ENCODE peak calls at places on chromosomes 11 and 22, in nine cellular contexts. One of them, this sample, is unnamed.

GRCh38 chr11:78646564-78647185 is 72.0 kb upstream of the NARS2 start:
- DNase-seq in tibial artery: no peak
- DNase-seq in cardiac fibroblast: peak
- DNase-seq in HCT116: peak
- DNase-seq in fibroblast of the aortic adventitia: peak
- DNase-seq in A673: peak
- DNase-seq in BJ: no peak
- DNase-seq in HFF-Myc: no peak
- DNase-seq in psoas muscle: no peak
- DNase-seq in this sample: no peak

GRCh38 chr11:134345237-134345550 is 13.4 kb downstream of the GLB1L2 start:
- DNase-seq in tibial artery: no peak
- DNase-seq in cardiac fibroblast: no peak
- DNase-seq in HCT116: no peak
- DNase-seq in fibroblast of the aortic adventitia: no peak
- DNase-seq in A673: no peak
- DNase-seq in BJ: no peak
- DNase-seq in HFF-Myc: no peak
- DNase-seq in psoas muscle: no peak
- DNase-seq in this sample: no peak

GRCh38 chr11:69434341-69434960 is 47.0 kb upstream of the LINC01488 start:
- DNase-seq in tibial artery: no peak
- DNase-seq in cardiac fibroblast: no peak
- DNase-seq in HCT116: no peak
- DNase-seq in fibroblast of the aortic adventitia: no peak
- DNase-seq in A673: no peak
- DNase-seq in BJ: no peak
- DNase-seq in HFF-Myc: no peak
- DNase-seq in psoas muscle: peak
- DNase-seq in this sample: no peak

GRCh38 chr22:41022470-41023298 is 69.7 kb upstream of the EP300 start:
- DNase-seq in tibial artery: peak
- DNase-seq in cardiac fibroblast: peak
- DNase-seq in HCT116: peak
- DNase-seq in fibroblast of the aortic adventitia: peak
- DNase-seq in A673: peak
- DNase-seq in BJ: no peak
- DNase-seq in HFF-Myc: no peak
- DNase-seq in psoas muscle: peak
- DNase-seq in this sample: peak

GRCh38 chr22:36194971-36195370 is 6.6 kb downstream of the APOL4 start:
- DNase-seq in tibial artery: peak
- DNase-seq in cardiac fibroblast: peak
- DNase-seq in HCT116: peak
- DNase-seq in fibroblast of the aortic adventitia: peak
- DNase-seq in A673: peak
- DNase-seq in BJ: no peak
- DNase-seq in HFF-Myc: no peak
- DNase-seq in psoas muscle: peak
- DNase-seq in this sample: peak

GRCh38 chr11:132177106-132177505 is 806.7 kb downstream of the NTM start:
- DNase-seq in tibial artery: no peak
- DNase-seq in cardiac fibroblast: peak
- DNase-seq in HCT116: no peak
- DNase-seq in fibroblast of the aortic adventitia: peak
- DNase-seq in A673: peak
- DNase-seq in BJ: peak
- DNase-seq in HFF-Myc: peak
- DNase-seq in psoas muscle: no peak
- DNase-seq in this sample: no peak

GRCh38 chr22:24156146-24156914 is 25.0 kb upstream of the SUSD2 start:
- DNase-seq in tibial artery: no peak
- DNase-seq in cardiac fibroblast: peak
- DNase-seq in HCT116: no peak
- DNase-seq in fibroblast of the aortic adventitia: peak
- DNase-seq in A673: peak
- DNase-seq in BJ: no peak
- DNase-seq in HFF-Myc: no peak
- DNase-seq in psoas muscle: peak
- DNase-seq in this sample: no peak

GRCh38 chr11:3747704-3748103 is 49.6 kb downstream of the NUP98 start:
- DNase-seq in tibial artery: no peak
- DNase-seq in cardiac fibroblast: peak
- DNase-seq in HCT116: no peak
- DNase-seq in fibroblast of the aortic adventitia: peak
- DNase-seq in A673: peak
- DNase-seq in BJ: peak
- DNase-seq in HFF-Myc: peak
- DNase-seq in psoas muscle: no peak
- DNase-seq in this sample: no peak

GRCh38 chr11:31967404-31967950 is 123.4 kb upstream of the RCN1 start:
- DNase-seq in tibial artery: no peak
- DNase-seq in cardiac fibroblast: no peak
- DNase-seq in HCT116: no peak
- DNase-seq in fibroblast of the aortic adventitia: no peak
- DNase-seq in A673: no peak
- DNase-seq in BJ: no peak
- DNase-seq in HFF-Myc: no peak
- DNase-seq in psoas muscle: no peak
- DNase-seq in this sample: no peak

GRCh38 chr22:31933816-31934482 is 10.4 kb upstream of the YWHAH start:
- DNase-seq in tibial artery: no peak
- DNase-seq in cardiac fibroblast: no peak
- DNase-seq in HCT116: no peak
- DNase-seq in fibroblast of the aortic adventitia: no peak
- DNase-seq in A673: no peak
- DNase-seq in BJ: no peak
- DNase-seq in HFF-Myc: no peak
- DNase-seq in psoas muscle: no peak
- DNase-seq in this sample: no peak

GRCh38 chr11:124612045-124612444 is 817 bp downstream of the PANX3 start:
- DNase-seq in tibial artery: no peak
- DNase-seq in cardiac fibroblast: no peak
- DNase-seq in HCT116: no peak
- DNase-seq in fibroblast of the aortic adventitia: no peak
- DNase-seq in A673: no peak
- DNase-seq in BJ: no peak
- DNase-seq in HFF-Myc: no peak
- DNase-seq in psoas muscle: no peak
- DNase-seq in this sample: no peak

GRCh38 chr22:39917776-39918493 is 17.1 kb downstream of the GRAP2 start:
- DNase-seq in tibial artery: no peak
- DNase-seq in cardiac fibroblast: peak
- DNase-seq in HCT116: no peak
- DNase-seq in fibroblast of the aortic adventitia: peak
- DNase-seq in A673: peak
- DNase-seq in BJ: no peak
- DNase-seq in HFF-Myc: no peak
- DNase-seq in psoas muscle: no peak
- DNase-seq in this sample: no peak

GRCh38 chr11:64447717-64448598 is 89.0 kb downstream of the RPS6KA4 start:
- DNase-seq in tibial artery: peak
- DNase-seq in cardiac fibroblast: peak
- DNase-seq in HCT116: no peak
- DNase-seq in fibroblast of the aortic adventitia: peak
- DNase-seq in A673: peak
- DNase-seq in BJ: no peak
- DNase-seq in HFF-Myc: no peak
- DNase-seq in psoas muscle: peak
- DNase-seq in this sample: no peak

DNA sequence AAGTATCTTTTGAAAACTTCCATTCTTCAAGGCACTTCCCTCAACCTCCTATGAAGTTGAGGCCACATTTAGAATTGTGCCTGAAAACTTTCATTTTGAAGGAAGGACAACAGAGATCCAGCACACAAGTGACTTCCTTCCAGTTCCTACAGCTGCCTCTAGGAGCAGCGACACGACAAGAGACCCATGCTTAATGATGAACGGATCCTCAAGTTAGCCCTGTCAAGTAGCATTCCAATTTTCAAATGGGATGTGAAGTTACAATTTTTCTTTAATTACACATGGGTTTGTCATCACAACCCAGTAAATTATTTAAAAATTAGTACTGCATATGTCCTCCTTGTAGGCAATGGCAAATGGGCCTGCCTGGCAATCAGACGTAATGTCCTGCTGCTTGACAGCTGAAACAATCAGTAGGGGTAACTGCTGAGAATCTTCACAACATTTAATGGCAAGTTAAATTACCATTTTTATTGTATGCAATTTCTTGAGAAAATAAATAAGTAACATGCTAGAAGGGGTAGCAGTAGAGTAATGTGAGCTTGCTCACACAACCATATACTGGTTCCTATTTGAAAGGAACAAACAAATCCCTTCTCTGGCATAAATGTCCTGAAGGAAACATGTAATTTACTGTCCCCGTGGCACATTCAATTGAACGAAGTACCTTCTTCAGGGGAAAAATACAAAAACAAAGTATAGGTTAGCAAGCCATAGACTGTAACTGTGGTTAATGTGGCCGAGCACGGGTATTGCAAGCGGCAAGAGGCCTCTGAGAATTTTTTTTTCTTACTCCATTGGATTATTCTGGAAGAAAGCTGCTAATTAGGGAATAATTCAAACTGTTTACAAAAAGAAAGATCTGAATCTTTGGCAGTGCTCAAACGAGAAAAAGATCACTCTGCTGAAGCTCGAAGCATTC is 288.3 kb downstream of the CADM1 start:
- DNase-seq in tibial artery: no peak
- DNase-seq in cardiac fibroblast: peak
- DNase-seq in HCT116: no peak
- DNase-seq in fibroblast of the aortic adventitia: no peak
- DNase-seq in A673: peak
- DNase-seq in BJ: no peak
- DNase-seq in HFF-Myc: no peak
- DNase-seq in psoas muscle: no peak
- DNase-seq in this sample: no peak
- TF ChIP-seq CTCF in tibial artery: no peak
- TF ChIP-seq CTCF in cardiac fibroblast: peak
- TF ChIP-seq CTCF in HCT116: no peak
- TF ChIP-seq CTCF in fibroblast of the aortic adventitia: no peak
- TF ChIP-seq CTCF in A673: peak
- TF ChIP-seq CTCF in BJ: peak
- TF ChIP-seq CTCF in HFF-Myc: peak
- TF ChIP-seq CTCF in psoas muscle: peak
- TF ChIP-seq CTCF in this sample: no peak

DNA sequence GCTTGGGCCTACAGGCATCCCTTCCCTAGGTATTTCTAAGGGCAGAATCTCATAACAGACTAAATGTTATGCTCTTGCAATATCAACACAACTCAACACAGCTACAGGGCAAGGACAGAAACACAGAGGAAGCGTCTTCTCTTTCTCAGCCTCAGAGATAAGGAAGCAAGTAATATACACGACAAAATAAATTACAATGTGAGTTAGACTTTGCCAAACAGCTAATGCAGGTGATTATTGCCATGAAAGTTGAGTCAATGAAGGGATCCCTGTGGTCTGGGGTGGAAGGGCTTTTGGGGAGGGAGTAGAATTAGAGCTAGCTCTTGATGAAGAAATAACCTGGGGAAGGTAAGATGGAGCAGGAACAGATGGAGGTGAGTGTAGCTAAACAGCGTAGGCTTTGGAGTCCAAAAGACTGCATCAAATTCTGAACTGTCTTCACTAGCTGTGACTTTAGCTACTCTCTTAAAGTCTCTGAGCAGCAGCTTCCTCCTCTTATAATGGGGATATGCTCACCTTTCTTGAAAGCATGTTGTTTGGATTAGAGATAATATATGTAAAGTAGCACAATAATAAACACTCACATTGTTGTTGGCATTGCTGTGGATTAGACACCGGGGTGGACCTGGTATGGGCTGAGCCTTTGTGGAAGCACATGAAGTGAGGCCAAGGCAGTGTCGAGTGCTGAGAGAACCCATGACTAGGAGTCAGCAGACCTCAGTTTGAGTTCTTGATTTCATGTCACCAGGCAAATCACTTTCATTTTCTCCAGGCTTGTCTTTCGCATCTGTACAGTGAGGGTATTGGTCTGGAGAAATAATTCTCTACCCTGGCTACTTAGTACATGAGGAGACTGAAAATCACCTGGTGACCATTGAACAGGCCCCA is 41.0 kb upstream of the AQP11 start:
- DNase-seq in tibial artery: no peak
- DNase-seq in cardiac fibroblast: no peak
- DNase-seq in HCT116: no peak
- DNase-seq in fibroblast of the aortic adventitia: no peak
- DNase-seq in A673: no peak
- DNase-seq in BJ: no peak
- DNase-seq in HFF-Myc: no peak
- DNase-seq in psoas muscle: no peak
- DNase-seq in this sample: no peak
- TF ChIP-seq CTCF in tibial artery: no peak
- TF ChIP-seq CTCF in cardiac fibroblast: no peak
- TF ChIP-seq CTCF in HCT116: no peak
- TF ChIP-seq CTCF in fibroblast of the aortic adventitia: no peak
- TF ChIP-seq CTCF in A673: no peak
- TF ChIP-seq CTCF in BJ: no peak
- TF ChIP-seq CTCF in HFF-Myc: no peak
- TF ChIP-seq CTCF in psoas muscle: no peak
- TF ChIP-seq CTCF in this sample: no peak

DNA sequence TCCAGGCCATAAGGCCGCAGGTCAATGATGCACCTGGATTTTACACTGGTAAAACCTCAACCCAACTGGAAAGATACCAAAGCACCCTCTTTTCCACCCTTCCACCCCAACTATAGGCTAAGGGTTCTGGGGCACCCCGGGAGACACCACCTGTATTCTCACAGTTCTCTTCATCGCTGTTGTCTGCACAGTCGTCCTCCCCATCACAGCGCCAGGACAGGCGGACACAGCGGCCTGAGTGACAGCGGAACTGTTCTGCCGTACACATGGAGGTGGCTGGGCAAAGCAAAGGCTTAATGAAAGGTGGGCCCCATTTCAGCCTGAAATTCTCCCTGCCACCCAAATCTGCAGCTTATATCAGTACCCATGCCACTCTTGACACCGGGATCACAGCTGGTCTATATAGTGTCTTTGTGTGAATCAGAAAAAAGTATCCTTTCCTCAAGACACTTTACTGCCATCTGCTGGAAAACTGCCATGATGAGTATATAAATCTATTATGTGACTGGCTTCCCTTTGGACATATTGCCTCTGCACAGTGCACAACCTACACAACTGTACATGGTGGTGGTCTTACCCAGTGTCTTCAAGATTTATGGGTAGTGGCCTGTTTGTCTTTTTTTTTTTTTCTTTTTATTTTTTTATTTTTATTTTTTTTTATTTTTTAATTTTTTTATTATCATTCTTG is 21.5 kb downstream of the LRP4 start:
- DNase-seq in tibial artery: no peak
- DNase-seq in cardiac fibroblast: peak
- DNase-seq in HCT116: peak
- DNase-seq in fibroblast of the aortic adventitia: no peak
- DNase-seq in A673: peak
- DNase-seq in BJ: no peak
- DNase-seq in HFF-Myc: no peak
- DNase-seq in psoas muscle: no peak
- DNase-seq in this sample: no peak
- TF ChIP-seq CTCF in tibial artery: no peak
- TF ChIP-seq CTCF in cardiac fibroblast: peak
- TF ChIP-seq CTCF in HCT116: peak
- TF ChIP-seq CTCF in fibroblast of the aortic adventitia: no peak
- TF ChIP-seq CTCF in A673: peak
- TF ChIP-seq CTCF in BJ: peak
- TF ChIP-seq CTCF in HFF-Myc: peak
- TF ChIP-seq CTCF in psoas muscle: no peak
- TF ChIP-seq CTCF in this sample: peak

GRCh38 chr11:25838918-25839611 is 492.9 kb upstream of the ANO3 start:
- DNase-seq in tibial artery: no peak
- DNase-seq in cardiac fibroblast: no peak
- DNase-seq in HCT116: no peak
- DNase-seq in fibroblast of the aortic adventitia: no peak
- DNase-seq in A673: no peak
- DNase-seq in BJ: no peak
- DNase-seq in HFF-Myc: no peak
- DNase-seq in psoas muscle: no peak
- DNase-seq in this sample: no peak
- TF ChIP-seq CTCF in tibial artery: no peak
- TF ChIP-seq CTCF in cardiac fibroblast: no peak
- TF ChIP-seq CTCF in HCT116: no peak
- TF ChIP-seq CTCF in fibroblast of the aortic adventitia: no peak
- TF ChIP-seq CTCF in A673: no peak
- TF ChIP-seq CTCF in BJ: no peak
- TF ChIP-seq CTCF in HFF-Myc: no peak
- TF ChIP-seq CTCF in psoas muscle: no peak
- TF ChIP-seq CTCF in this sample: no peak